ENCODE peak calls at places on chromosome 16, in eight cellular contexts. One of them, this sample, is unnamed.

GRCh38 chr16:85605912-85606841 is 6.9 kb upstream of the GSE1 start:
- DNase-seq in PC-9: no peak
- DNase-seq in H1: no peak
- DNase-seq in A549: no peak
- DNase-seq in GM23248: no peak
- DNase-seq in mesenchymal stem cell: no peak
- DNase-seq in OCI-LY7: no peak
- DNase-seq in endothelial cell of umbilical vein: no peak
- DNase-seq in this sample: no peak

GRCh38 chr16:12539185-12539929 is 264.3 kb downstream of the CPPED1 start:
- DNase-seq in PC-9: no peak
- DNase-seq in H1: no peak
- DNase-seq in A549: no peak
- DNase-seq in GM23248: peak
- DNase-seq in mesenchymal stem cell: peak
- DNase-seq in OCI-LY7: no peak
- DNase-seq in endothelial cell of umbilical vein: no peak
- DNase-seq in this sample: peak

GRCh38 chr16:50667497-50668367 is 13.4 kb downstream of the SNX20 start:
- DNase-seq in PC-9: no peak
- DNase-seq in H1: no peak
- DNase-seq in A549: no peak
- DNase-seq in GM23248: no peak
- DNase-seq in mesenchymal stem cell: no peak
- DNase-seq in OCI-LY7: no peak
- DNase-seq in endothelial cell of umbilical vein: no peak
- DNase-seq in this sample: no peak

GRCh38 chr16:6803171-6803570 is 529.5 kb upstream of the RBFOX1 start:
- DNase-seq in PC-9: no peak
- DNase-seq in H1: no peak
- DNase-seq in A549: no peak
- DNase-seq in GM23248: no peak
- DNase-seq in mesenchymal stem cell: no peak
- DNase-seq in OCI-LY7: no peak
- DNase-seq in endothelial cell of umbilical vein: no peak
- DNase-seq in this sample: no peak

GRCh38 chr16:85752511-85753420 is 1.9 kb upstream of the C16orf74 start:
- DNase-seq in PC-9: no peak
- DNase-seq in H1: no peak
- DNase-seq in A549: no peak
- DNase-seq in GM23248: no peak
- DNase-seq in mesenchymal stem cell: peak
- DNase-seq in OCI-LY7: peak
- DNase-seq in endothelial cell of umbilical vein: no peak
- DNase-seq in this sample: no peak

GRCh38 chr16:69318911-69319289 is 7.8 kb downstream of the VPS4A start:
- DNase-seq in PC-9: no peak
- DNase-seq in H1: no peak
- DNase-seq in A549: no peak
- DNase-seq in GM23248: no peak
- DNase-seq in mesenchymal stem cell: no peak
- DNase-seq in OCI-LY7: no peak
- DNase-seq in endothelial cell of umbilical vein: no peak
- DNase-seq in this sample: no peak

GRCh38 chr16:47358816-47359215 is 102.0 kb downstream of the ITFG1 start:
- DNase-seq in PC-9: no peak
- DNase-seq in H1: no peak
- DNase-seq in A549: no peak
- DNase-seq in GM23248: peak
- DNase-seq in mesenchymal stem cell: peak
- DNase-seq in OCI-LY7: no peak
- DNase-seq in endothelial cell of umbilical vein: no peak
- DNase-seq in this sample: peak

GRCh38 chr16:11966173-11966572 is 1.2 kb downstream of the TNFRSF17 start:
- DNase-seq in PC-9: no peak
- DNase-seq in H1: no peak
- DNase-seq in A549: no peak
- DNase-seq in GM23248: no peak
- DNase-seq in mesenchymal stem cell: no peak
- DNase-seq in OCI-LY7: peak
- DNase-seq in endothelial cell of umbilical vein: no peak
- DNase-seq in this sample: no peak

GRCh38 chr16:3577302-3577752 is at the start of gene NLRC3:
- DNase-seq in PC-9: no peak
- DNase-seq in H1: no peak
- DNase-seq in A549: no peak
- DNase-seq in GM23248: no peak
- DNase-seq in mesenchymal stem cell: no peak
- DNase-seq in OCI-LY7: peak
- DNase-seq in endothelial cell of umbilical vein: peak
- DNase-seq in this sample: no peak

GRCh38 chr16:53542283-53542682 is 39.3 kb upstream of the AKTIP start:
- DNase-seq in PC-9: no peak
- DNase-seq in H1: peak
- DNase-seq in A549: no peak
- DNase-seq in GM23248: no peak
- DNase-seq in mesenchymal stem cell: no peak
- DNase-seq in OCI-LY7: no peak
- DNase-seq in endothelial cell of umbilical vein: no peak
- DNase-seq in this sample: no peak

GRCh38 chr16:12557808-12558207 is 245.9 kb downstream of the CPPED1 start:
- DNase-seq in PC-9: no peak
- DNase-seq in H1: no peak
- DNase-seq in A549: no peak
- DNase-seq in GM23248: no peak
- DNase-seq in mesenchymal stem cell: no peak
- DNase-seq in OCI-LY7: peak
- DNase-seq in endothelial cell of umbilical vein: no peak
- DNase-seq in this sample: no peak

GRCh38 chr16:73113326-73113720 is 65.4 kb upstream of the ZFHX3 start:
- DNase-seq in PC-9: no peak
- DNase-seq in H1: no peak
- DNase-seq in A549: no peak
- DNase-seq in GM23248: peak
- DNase-seq in mesenchymal stem cell: no peak
- DNase-seq in OCI-LY7: no peak
- DNase-seq in endothelial cell of umbilical vein: no peak
- DNase-seq in this sample: peak

GRCh38 chr16:27699540-27699939 is 149.6 kb downstream of the KATNIP start:
- DNase-seq in PC-9: no peak
- DNase-seq in H1: no peak
- DNase-seq in A549: no peak
- DNase-seq in GM23248: no peak
- DNase-seq in mesenchymal stem cell: no peak
- DNase-seq in OCI-LY7: no peak
- DNase-seq in endothelial cell of umbilical vein: no peak
- DNase-seq in this sample: no peak

GRCh38 chr16:379961-380836 is 1.6 kb downstream of the PGAP6 start:
- DNase-seq in PC-9: no peak
- DNase-seq in H1: no peak
- DNase-seq in A549: no peak
- DNase-seq in GM23248: no peak
- DNase-seq in mesenchymal stem cell: no peak
- DNase-seq in OCI-LY7: no peak
- DNase-seq in endothelial cell of umbilical vein: no peak
- DNase-seq in this sample: no peak

GRCh38 chr16:68655806-68656205 is 10.7 kb downstream of the CDH3 start:
- DNase-seq in PC-9: no peak
- DNase-seq in H1: no peak
- DNase-seq in A549: no peak
- DNase-seq in GM23248: no peak
- DNase-seq in mesenchymal stem cell: no peak
- DNase-seq in OCI-LY7: no peak
- DNase-seq in endothelial cell of umbilical vein: no peak
- DNase-seq in this sample: no peak

GRCh38 chr16:49929606-49930005 is 73.7 kb upstream of the ZNF423 start:
- DNase-seq in PC-9: no peak
- DNase-seq in H1: no peak
- DNase-seq in A549: no peak
- DNase-seq in GM23248: no peak
- DNase-seq in mesenchymal stem cell: no peak
- DNase-seq in OCI-LY7: no peak
- DNase-seq in endothelial cell of umbilical vein: no peak
- DNase-seq in this sample: no peak

DNA sequence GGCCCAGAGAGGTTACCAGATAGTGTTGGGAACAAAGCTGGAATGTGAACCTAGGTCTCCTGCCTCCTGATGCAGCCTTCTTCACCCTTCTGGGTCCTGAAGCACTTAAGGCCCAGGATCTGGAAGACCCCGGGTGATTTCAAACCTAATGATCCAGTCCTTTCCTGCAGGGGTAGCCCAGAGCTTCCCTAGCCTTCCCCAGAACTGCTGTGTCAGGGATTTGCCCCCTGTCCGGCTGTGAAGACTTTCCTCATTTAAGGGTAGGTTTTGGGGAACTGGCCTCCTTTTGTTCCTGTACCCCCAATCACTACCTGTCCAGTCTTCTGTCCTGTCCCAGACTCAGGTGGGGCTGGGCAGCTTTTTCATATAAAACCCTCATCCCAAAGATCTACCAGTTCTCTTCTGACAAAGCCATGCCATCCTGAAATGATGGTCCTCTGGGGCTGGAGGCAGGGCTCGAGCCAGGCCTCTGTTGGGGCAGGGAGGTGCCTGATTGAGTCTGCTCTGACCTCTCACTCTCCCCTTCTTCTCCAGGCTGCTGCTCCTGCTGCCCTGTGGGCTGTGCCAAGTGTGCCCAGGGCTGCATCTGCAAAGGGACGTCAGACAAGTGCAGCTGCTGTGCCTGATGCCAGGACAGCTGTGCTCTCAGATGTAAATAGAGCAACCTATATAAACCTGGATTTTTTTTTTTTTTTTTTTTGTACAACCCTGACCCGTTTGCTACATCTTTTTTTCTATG is 1.3 kb downstream of the MT1X start:
- DNase-seq in PC-9: no peak
- DNase-seq in H1: no peak
- DNase-seq in A549: no peak
- DNase-seq in GM23248: no peak
- DNase-seq in mesenchymal stem cell: no peak
- DNase-seq in OCI-LY7: no peak
- DNase-seq in endothelial cell of umbilical vein: no peak
- DNase-seq in this sample: no peak
- H3K27ac ChIP-seq in PC-9: no peak
- H3K27ac ChIP-seq in H1: no peak
- H3K27ac ChIP-seq in A549: peak
- H3K27ac ChIP-seq in GM23248: no peak
- H3K27ac ChIP-seq in mesenchymal stem cell: no peak
- H3K27ac ChIP-seq in OCI-LY7: no peak
- H3K27ac ChIP-seq in endothelial cell of umbilical vein: no peak
- H3K27ac ChIP-seq in this sample: no peak

GRCh38 chr16:10335681-10336080 is 50.2 kb upstream of the ATF7IP2 start:
- DNase-seq in PC-9: no peak
- DNase-seq in H1: no peak
- DNase-seq in A549: no peak
- DNase-seq in GM23248: no peak
- DNase-seq in mesenchymal stem cell: no peak
- DNase-seq in OCI-LY7: no peak
- DNase-seq in endothelial cell of umbilical vein: no peak
- DNase-seq in this sample: no peak
- H3K4me2 ChIP-seq in PC-9: no peak
- H3K4me2 ChIP-seq in H1: no peak
- H3K4me2 ChIP-seq in A549: no peak
- H3K4me2 ChIP-seq in GM23248: no peak
- H3K4me2 ChIP-seq in mesenchymal stem cell: no peak
- H3K4me2 ChIP-seq in OCI-LY7: no peak
- H3K4me2 ChIP-seq in endothelial cell of umbilical vein: no peak
- H3K4me2 ChIP-seq in this sample: no peak

DNA sequence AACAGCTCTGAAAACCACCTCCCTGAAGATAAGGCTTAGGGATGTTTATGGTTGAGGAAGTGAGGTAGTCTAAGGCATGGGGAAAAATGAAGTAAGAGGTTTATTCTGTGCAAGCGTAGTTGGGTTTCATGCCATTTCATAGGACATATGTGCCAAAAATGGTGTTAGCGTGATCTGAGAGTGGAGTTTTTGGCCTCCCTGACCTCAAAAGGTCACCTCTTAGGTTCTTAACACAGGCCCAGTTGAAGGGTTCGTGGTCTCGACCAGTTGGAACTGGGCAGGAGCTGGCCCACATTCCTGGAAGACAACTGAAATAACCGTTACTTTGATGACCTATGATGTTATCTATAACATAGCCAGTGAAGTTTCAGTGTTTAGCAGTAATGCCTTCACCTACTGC is 57.0 kb downstream of the MRTFB start:
- DNase-seq in PC-9: no peak
- DNase-seq in H1: no peak
- DNase-seq in A549: no peak
- DNase-seq in GM23248: no peak
- DNase-seq in mesenchymal stem cell: no peak
- DNase-seq in OCI-LY7: no peak
- DNase-seq in endothelial cell of umbilical vein: no peak
- DNase-seq in this sample: no peak
- H3K27ac ChIP-seq in PC-9: no peak
- H3K27ac ChIP-seq in H1: no peak
- H3K27ac ChIP-seq in A549: no peak
- H3K27ac ChIP-seq in GM23248: no peak
- H3K27ac ChIP-seq in mesenchymal stem cell: no peak
- H3K27ac ChIP-seq in OCI-LY7: no peak
- H3K27ac ChIP-seq in endothelial cell of umbilical vein: no peak
- H3K27ac ChIP-seq in this sample: no peak

GRCh38 chr16:88398874-88399178 is 16.1 kb downstream of the ZNF469 start:
- DNase-seq in PC-9: no peak
- DNase-seq in H1: no peak
- DNase-seq in A549: no peak
- DNase-seq in GM23248: no peak
- DNase-seq in mesenchymal stem cell: peak
- DNase-seq in OCI-LY7: no peak
- DNase-seq in endothelial cell of umbilical vein: no peak
- DNase-seq in this sample: no peak

GRCh38 chr16:88402551-88402950 is 19.8 kb downstream of the ZNF469 start:
- DNase-seq in PC-9: no peak
- DNase-seq in H1: no peak
- DNase-seq in A549: no peak
- DNase-seq in GM23248: no peak
- DNase-seq in mesenchymal stem cell: no peak
- DNase-seq in OCI-LY7: no peak
- DNase-seq in endothelial cell of umbilical vein: no peak
- DNase-seq in this sample: no peak

GRCh38 chr16:88401604-88402246 is 19.0 kb downstream of the ZNF469 start:
- DNase-seq in PC-9: no peak
- DNase-seq in H1: no peak
- DNase-seq in A549: no peak
- DNase-seq in GM23248: no peak
- DNase-seq in mesenchymal stem cell: no peak
- DNase-seq in OCI-LY7: no peak
- DNase-seq in endothelial cell of umbilical vein: no peak
- DNase-seq in this sample: no peak

GRCh38 chr16:88398170-88398873 is 15.6 kb downstream of the ZNF469 start:
- DNase-seq in PC-9: no peak
- DNase-seq in H1: no peak
- DNase-seq in A549: no peak
- DNase-seq in GM23248: no peak
- DNase-seq in mesenchymal stem cell: no peak
- DNase-seq in OCI-LY7: no peak
- DNase-seq in endothelial cell of umbilical vein: no peak
- DNase-seq in this sample: no peak

DNA sequence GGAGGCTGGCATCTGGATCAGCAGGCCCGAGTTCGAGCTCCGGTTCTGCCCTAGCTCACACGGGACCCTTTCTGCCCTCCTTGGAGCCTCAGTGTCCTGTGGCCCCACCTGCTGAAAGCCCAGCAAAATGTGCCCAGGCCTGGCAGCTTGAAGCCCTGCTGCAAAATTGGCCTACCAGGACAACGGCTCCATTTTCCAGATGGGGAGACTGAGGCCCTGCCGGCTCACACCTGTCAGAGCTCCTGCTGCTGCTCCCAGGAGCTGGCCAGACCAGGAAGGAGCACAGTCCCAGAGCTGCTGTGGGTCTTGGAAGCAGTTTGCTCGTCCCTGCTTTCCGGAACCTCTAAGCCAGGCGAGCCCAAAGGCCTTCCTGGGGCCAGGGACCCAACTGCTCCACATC is 17.4 kb downstream of the ZNF469 start:
- DNase-seq in PC-9: no peak
- DNase-seq in H1: no peak
- DNase-seq in A549: no peak
- DNase-seq in GM23248: no peak
- DNase-seq in mesenchymal stem cell: no peak
- DNase-seq in OCI-LY7: no peak
- DNase-seq in endothelial cell of umbilical vein: no peak
- DNase-seq in this sample: no peak
- H3K4me2 ChIP-seq in PC-9: no peak
- H3K4me2 ChIP-seq in H1: no peak
- H3K4me2 ChIP-seq in A549: no peak
- H3K4me2 ChIP-seq in GM23248: no peak
- H3K4me2 ChIP-seq in mesenchymal stem cell: no peak
- H3K4me2 ChIP-seq in OCI-LY7: no peak
- H3K4me2 ChIP-seq in endothelial cell of umbilical vein: no peak
- H3K4me2 ChIP-seq in this sample: no peak